ENCODE peak calls at places on chromosomes 5 and 9, in four cellular contexts. One of them, this sample, is unnamed.

GRCh38 chr9:83536332-83536731 is 1.9 kb downstream of the FRMD3 start:
- DNase-seq in iPS-NIHi11: no peak
- DNase-seq in EL: no peak
- DNase-seq in lower lobe of right lung: no peak
- DNase-seq in this sample: no peak

GRCh38 chr5:164051745-164052144 is 546.3 kb downstream of the MAT2B start:
- DNase-seq in EL: no peak
- DNase-seq in lower lobe of right lung: no peak
- DNase-seq in iPS-NIHi11: no peak
- DNase-seq in this sample: peak

GRCh38 chr9:120918931-120919638 is 7.5 kb downstream of the TRAF1 start:
- DNase-seq in lower lobe of right lung: no peak
- DNase-seq in EL: peak
- DNase-seq in iPS-NIHi11: no peak
- DNase-seq in this sample: no peak

GRCh38 chr9:8241201-8241600 is 441.6 kb upstream of the DMAC1 start:
- DNase-seq in lower lobe of right lung: no peak
- DNase-seq in iPS-NIHi11: no peak
- DNase-seq in EL: no peak
- DNase-seq in this sample: no peak

GRCh38 chr9:136155576-136155975 is 36.9 kb upstream of the TMEM250 start:
- DNase-seq in lower lobe of right lung: no peak
- DNase-seq in iPS-NIHi11: no peak
- DNase-seq in EL: no peak
- DNase-seq in this sample: no peak

GRCh38 chr5:53543401-53543800 is 17.0 kb upstream of the NDUFS4 start:
- DNase-seq in lower lobe of right lung: no peak
- DNase-seq in EL: peak
- DNase-seq in iPS-NIHi11: no peak
- DNase-seq in this sample: peak

GRCh38 chr5:36392818-36393217 is 91.1 kb upstream of the RANBP3L start:
- DNase-seq in EL: peak
- DNase-seq in lower lobe of right lung: no peak
- DNase-seq in iPS-NIHi11: no peak
- DNase-seq in this sample: peak

GRCh38 chr5:55711531-55712022 is 547 bp downstream of the SLC38A9 start:
- DNase-seq in lower lobe of right lung: no peak
- DNase-seq in iPS-NIHi11: no peak
- DNase-seq in EL: no peak
- DNase-seq in this sample: no peak

GRCh38 chr9:134660407-134660806 is 18.8 kb downstream of the COL5A1 start:
- DNase-seq in EL: peak
- DNase-seq in lower lobe of right lung: no peak
- DNase-seq in iPS-NIHi11: no peak
- DNase-seq in this sample: no peak

GRCh38 chr9:134662143-134662876 is 20.7 kb downstream of the COL5A1 start:
- DNase-seq in lower lobe of right lung: peak
- DNase-seq in iPS-NIHi11: no peak
- DNase-seq in EL: peak
- DNase-seq in this sample: peak

GRCh38 chr9:84991506-84991855 is 322.0 kb downstream of the NTRK2 start:
- DNase-seq in lower lobe of right lung: no peak
- DNase-seq in EL: no peak
- DNase-seq in iPS-NIHi11: no peak
- DNase-seq in this sample: peak

GRCh38 chr9:68825755-68826500 is 120.9 kb downstream of the PIP5K1B start:
- DNase-seq in iPS-NIHi11: no peak
- DNase-seq in lower lobe of right lung: no peak
- DNase-seq in EL: no peak
- DNase-seq in this sample: peak

GRCh38 chr5:144028644-144029043 is 141.8 kb downstream of the YIPF5 start:
- DNase-seq in lower lobe of right lung: no peak
- DNase-seq in iPS-NIHi11: no peak
- DNase-seq in EL: peak
- DNase-seq in this sample: peak

GRCh38 chr5:172035039-172035438 is 28.6 kb upstream of the FBXW11 start:
- DNase-seq in iPS-NIHi11: no peak
- DNase-seq in EL: no peak
- DNase-seq in lower lobe of right lung: no peak
- DNase-seq in this sample: no peak

GRCh38 chr9:112881366-112881765 is 9.3 kb downstream of the SLC46A2 start:
- DNase-seq in EL: peak
- DNase-seq in lower lobe of right lung: no peak
- DNase-seq in iPS-NIHi11: no peak
- DNase-seq in this sample: peak

GRCh38 chr5:5014836-5015235 is 125.3 kb upstream of the ADAMTS16 start:
- DNase-seq in lower lobe of right lung: no peak
- DNase-seq in EL: peak
- DNase-seq in iPS-NIHi11: peak
- DNase-seq in this sample: peak

GRCh38 chr5:168064457-168064856 is 227.0 kb upstream of the WWC1 start:
- DNase-seq in lower lobe of right lung: no peak
- DNase-seq in EL: no peak
- DNase-seq in iPS-NIHi11: no peak
- DNase-seq in this sample: no peak

GRCh38 chr5:106451998-106452397 is 1218.7 kb downstream of the EFNA5 start:
- DNase-seq in iPS-NIHi11: no peak
- DNase-seq in EL: no peak
- DNase-seq in lower lobe of right lung: peak
- DNase-seq in this sample: no peak

GRCh38 chr5:134561871-134562296 is 36.4 kb downstream of the JADE2 start:
- DNase-seq in lower lobe of right lung: no peak
- DNase-seq in iPS-NIHi11: peak
- DNase-seq in EL: peak
- DNase-seq in this sample: peak

GRCh38 chr5:125950012-125950411 is 473.2 kb upstream of the GRAMD2B start:
- DNase-seq in lower lobe of right lung: no peak
- DNase-seq in EL: no peak
- DNase-seq in iPS-NIHi11: no peak
- DNase-seq in this sample: no peak

GRCh38 chr9:33263131-33263935 is 1.2 kb downstream of the BAG1 start:
- DNase-seq in iPS-NIHi11: no peak
- DNase-seq in EL: peak
- DNase-seq in lower lobe of right lung: no peak
- DNase-seq in this sample: peak

GRCh38 chr5:139271201-139272027 is 22.1 kb upstream of the MATR3 start:
- DNase-seq in EL: peak
- DNase-seq in lower lobe of right lung: no peak
- DNase-seq in iPS-NIHi11: no peak
- DNase-seq in this sample: peak

GRCh38 chr5:6872441-6873160 is 159.4 kb downstream of the TENT4A start:
- DNase-seq in lower lobe of right lung: no peak
- DNase-seq in iPS-NIHi11: no peak
- DNase-seq in EL: no peak
- DNase-seq in this sample: no peak

GRCh38 chr5:142426129-142426641 is 101.4 kb upstream of the SPRY4 start:
- DNase-seq in EL: no peak
- DNase-seq in lower lobe of right lung: no peak
- DNase-seq in iPS-NIHi11: no peak
- DNase-seq in this sample: peak

GRCh38 chr5:78738693-78739300 is 90.2 kb upstream of the LHFPL2 start:
- DNase-seq in lower lobe of right lung: no peak
- DNase-seq in iPS-NIHi11: no peak
- DNase-seq in EL: no peak
- DNase-seq in this sample: peak

GRCh38 chr5:51227963-51228515 is 155.2 kb upstream of the ISL1 start:
- DNase-seq in lower lobe of right lung: no peak
- DNase-seq in iPS-NIHi11: peak
- DNase-seq in EL: no peak
- DNase-seq in this sample: no peak

GRCh38 chr5:112795342-112795741 is 57.7 kb downstream of the APC start:
- DNase-seq in iPS-NIHi11: peak
- DNase-seq in lower lobe of right lung: no peak
- DNase-seq in EL: no peak
- DNase-seq in this sample: no peak

This sample was measured in astrocyte of the hippocampus.